ENCODE peak calls at places on chromosomes 16 and 17, in ten cellular contexts. One of them, this sample, is unnamed.

GRCh38 chr17:62965649-62966425 is at the start of gene TANC2:
- DNase-seq in kidney epithelial cell: peak; percentile 51
- DNase-seq in psoas muscle: peak; percentile 80
- DNase-seq in GM13976: peak; percentile 75
- DNase-seq in stomach: peak; percentile 78
- DNase-seq in prostate gland: peak; percentile 73
- DNase-seq in esophagus squamous epithelium: no peak
- DNase-seq in AG04450: peak; percentile 41
- DNase-seq in fibroblast of the aortic adventitia: peak; percentile 66
- DNase-seq in astrocyte of the spinal cord: peak; percentile 84
- DNase-seq in this sample: peak; percentile 88

GRCh38 chr17:78342438-78343098 is 17.3 kb downstream of the SOCS3 start:
- DNase-seq in kidney epithelial cell: no peak
- DNase-seq in psoas muscle: peak; percentile 78
- DNase-seq in GM13976: no peak
- DNase-seq in stomach: no peak
- DNase-seq in prostate gland: no peak
- DNase-seq in esophagus squamous epithelium: no peak
- DNase-seq in AG04450: no peak
- DNase-seq in fibroblast of the aortic adventitia: peak; percentile 95
- DNase-seq in astrocyte of the spinal cord: peak; percentile 98
- DNase-seq in this sample: no peak

GRCh38 chr17:76681222-76682137 is 29.3 kb downstream of the MXRA7 start:
- DNase-seq in kidney epithelial cell: no peak
- DNase-seq in psoas muscle: peak; percentile 63
- DNase-seq in GM13976: peak; percentile 82
- DNase-seq in stomach: peak; percentile 80
- DNase-seq in prostate gland: peak; percentile 65
- DNase-seq in esophagus squamous epithelium: no peak
- DNase-seq in AG04450: peak; percentile 42
- DNase-seq in fibroblast of the aortic adventitia: peak; percentile 78
- DNase-seq in astrocyte of the spinal cord: peak; percentile 68
- DNase-seq in this sample: peak; percentile 87

GRCh38 chr17:81466564-81467472 is 45.8 kb downstream of the ACTG1 start:
- DNase-seq in kidney epithelial cell: no peak
- DNase-seq in psoas muscle: no peak
- DNase-seq in GM13976: no peak
- DNase-seq in stomach: no peak
- DNase-seq in prostate gland: no peak
- DNase-seq in esophagus squamous epithelium: no peak
- DNase-seq in AG04450: no peak
- DNase-seq in fibroblast of the aortic adventitia: no peak
- DNase-seq in astrocyte of the spinal cord: no peak
- DNase-seq in this sample: no peak

GRCh38 chr16:57825298-57826039 is 23.2 kb upstream of the KIFC3 start:
- DNase-seq in kidney epithelial cell: no peak
- DNase-seq in psoas muscle: no peak
- DNase-seq in GM13976: no peak
- DNase-seq in stomach: no peak
- DNase-seq in prostate gland: no peak
- DNase-seq in esophagus squamous epithelium: no peak
- DNase-seq in AG04450: no peak
- DNase-seq in fibroblast of the aortic adventitia: no peak
- DNase-seq in astrocyte of the spinal cord: no peak
- DNase-seq in this sample: no peak

GRCh38 chr17:83116311-83116771 is 36.9 kb downstream of the METRNL start:
- DNase-seq in kidney epithelial cell: no peak
- DNase-seq in psoas muscle: no peak
- DNase-seq in GM13976: no peak
- DNase-seq in stomach: no peak
- DNase-seq in prostate gland: no peak
- DNase-seq in esophagus squamous epithelium: no peak
- DNase-seq in AG04450: no peak
- DNase-seq in fibroblast of the aortic adventitia: no peak
- DNase-seq in astrocyte of the spinal cord: no peak
- DNase-seq in this sample: no peak

GRCh38 chr17:81471804-81472456 is 40.7 kb downstream of the ACTG1 start:
- DNase-seq in kidney epithelial cell: no peak
- DNase-seq in psoas muscle: peak; percentile 60
- DNase-seq in GM13976: no peak
- DNase-seq in stomach: no peak
- DNase-seq in prostate gland: peak; percentile 42
- DNase-seq in esophagus squamous epithelium: no peak
- DNase-seq in AG04450: no peak
- DNase-seq in fibroblast of the aortic adventitia: peak; percentile 80
- DNase-seq in astrocyte of the spinal cord: peak; percentile 74
- DNase-seq in this sample: peak; percentile 45

GRCh38 chr17:69733171-69734014 is 318.9 kb downstream of the MAP2K6 start:
- DNase-seq in kidney epithelial cell: peak; percentile 80
- DNase-seq in psoas muscle: peak; percentile 48
- DNase-seq in GM13976: no peak
- DNase-seq in stomach: no peak
- DNase-seq in prostate gland: peak; percentile 67
- DNase-seq in esophagus squamous epithelium: no peak
- DNase-seq in AG04450: peak; percentile 33
- DNase-seq in fibroblast of the aortic adventitia: peak; percentile 81
- DNase-seq in astrocyte of the spinal cord: peak; percentile 65
- DNase-seq in this sample: no peak

GRCh38 chr16:48609453-48610023 is 442 bp downstream of the N4BP1 start:
- DNase-seq in kidney epithelial cell: no peak
- DNase-seq in psoas muscle: peak; percentile 67
- DNase-seq in GM13976: peak; percentile 75
- DNase-seq in stomach: peak; percentile 70
- DNase-seq in prostate gland: peak; percentile 49
- DNase-seq in esophagus squamous epithelium: no peak
- DNase-seq in AG04450: no peak
- DNase-seq in fibroblast of the aortic adventitia: peak; percentile 64
- DNase-seq in astrocyte of the spinal cord: peak; percentile 50
- DNase-seq in this sample: peak; percentile 73

GRCh38 chr16:49637511-49637910 is 218.4 kb downstream of the ZNF423 start:
- DNase-seq in kidney epithelial cell: no peak
- DNase-seq in psoas muscle: no peak
- DNase-seq in GM13976: no peak
- DNase-seq in stomach: no peak
- DNase-seq in prostate gland: no peak
- DNase-seq in esophagus squamous epithelium: no peak
- DNase-seq in AG04450: no peak
- DNase-seq in fibroblast of the aortic adventitia: no peak
- DNase-seq in astrocyte of the spinal cord: no peak
- DNase-seq in this sample: no peak

GRCh38 chr16:73610160-73610559 is 562.2 kb upstream of the ZFHX3 start:
- DNase-seq in kidney epithelial cell: no peak
- DNase-seq in psoas muscle: no peak
- DNase-seq in GM13976: no peak
- DNase-seq in stomach: no peak
- DNase-seq in prostate gland: no peak
- DNase-seq in esophagus squamous epithelium: no peak
- DNase-seq in AG04450: no peak
- DNase-seq in fibroblast of the aortic adventitia: no peak
- DNase-seq in astrocyte of the spinal cord: no peak
- DNase-seq in this sample: no peak

GRCh38 chr17:27615121-27615520 is 15.9 kb upstream of the LGALS9 start:
- DNase-seq in kidney epithelial cell: no peak
- DNase-seq in psoas muscle: no peak
- DNase-seq in GM13976: no peak
- DNase-seq in stomach: no peak
- DNase-seq in prostate gland: no peak
- DNase-seq in esophagus squamous epithelium: no peak
- DNase-seq in AG04450: no peak
- DNase-seq in fibroblast of the aortic adventitia: no peak
- DNase-seq in astrocyte of the spinal cord: no peak
- DNase-seq in this sample: no peak

GRCh38 chr16:59540621-59541020 is 806.5 kb upstream of the GOT2 start:
- DNase-seq in kidney epithelial cell: no peak
- DNase-seq in psoas muscle: no peak
- DNase-seq in GM13976: no peak
- DNase-seq in stomach: no peak
- DNase-seq in prostate gland: no peak
- DNase-seq in esophagus squamous epithelium: no peak
- DNase-seq in AG04450: no peak
- DNase-seq in fibroblast of the aortic adventitia: no peak
- DNase-seq in astrocyte of the spinal cord: no peak
- DNase-seq in this sample: no peak

GRCh38 chr16:2005646-2006045 is 4.0 kb downstream of the ZNF598 start:
- DNase-seq in kidney epithelial cell: no peak
- DNase-seq in psoas muscle: no peak
- DNase-seq in GM13976: no peak
- DNase-seq in stomach: no peak
- DNase-seq in prostate gland: no peak
- DNase-seq in esophagus squamous epithelium: no peak
- DNase-seq in AG04450: no peak
- DNase-seq in fibroblast of the aortic adventitia: no peak
- DNase-seq in astrocyte of the spinal cord: no peak
- DNase-seq in this sample: no peak

GRCh38 chr17:60231691-60232090 is 81.9 kb downstream of the CA4 start:
- DNase-seq in kidney epithelial cell: no peak
- DNase-seq in psoas muscle: no peak
- DNase-seq in GM13976: no peak
- DNase-seq in stomach: no peak
- DNase-seq in prostate gland: no peak
- DNase-seq in esophagus squamous epithelium: no peak
- DNase-seq in AG04450: no peak
- DNase-seq in fibroblast of the aortic adventitia: peak; percentile 42
- DNase-seq in astrocyte of the spinal cord: peak; percentile 23
- DNase-seq in this sample: no peak

GRCh38 chr16:66959645-66960177 is 1.4 kb upstream of the CES3 start:
- DNase-seq in kidney epithelial cell: no peak
- DNase-seq in psoas muscle: peak; percentile 41
- DNase-seq in GM13976: no peak
- DNase-seq in stomach: no peak
- DNase-seq in prostate gland: no peak
- DNase-seq in esophagus squamous epithelium: no peak
- DNase-seq in AG04450: no peak
- DNase-seq in fibroblast of the aortic adventitia: no peak
- DNase-seq in astrocyte of the spinal cord: no peak
- DNase-seq in this sample: no peak
- TF ChIP-seq CTCF in kidney epithelial cell: no peak
- TF ChIP-seq CTCF in psoas muscle: no peak
- TF ChIP-seq CTCF in GM13976: no peak
- TF ChIP-seq CTCF in stomach: no peak
- TF ChIP-seq CTCF in prostate gland: no peak
- TF ChIP-seq CTCF in esophagus squamous epithelium: no peak
- TF ChIP-seq CTCF in AG04450: no peak
- TF ChIP-seq CTCF in fibroblast of the aortic adventitia: no peak
- TF ChIP-seq CTCF in astrocyte of the spinal cord: no peak
- TF ChIP-seq CTCF in this sample: no peak

DNA sequence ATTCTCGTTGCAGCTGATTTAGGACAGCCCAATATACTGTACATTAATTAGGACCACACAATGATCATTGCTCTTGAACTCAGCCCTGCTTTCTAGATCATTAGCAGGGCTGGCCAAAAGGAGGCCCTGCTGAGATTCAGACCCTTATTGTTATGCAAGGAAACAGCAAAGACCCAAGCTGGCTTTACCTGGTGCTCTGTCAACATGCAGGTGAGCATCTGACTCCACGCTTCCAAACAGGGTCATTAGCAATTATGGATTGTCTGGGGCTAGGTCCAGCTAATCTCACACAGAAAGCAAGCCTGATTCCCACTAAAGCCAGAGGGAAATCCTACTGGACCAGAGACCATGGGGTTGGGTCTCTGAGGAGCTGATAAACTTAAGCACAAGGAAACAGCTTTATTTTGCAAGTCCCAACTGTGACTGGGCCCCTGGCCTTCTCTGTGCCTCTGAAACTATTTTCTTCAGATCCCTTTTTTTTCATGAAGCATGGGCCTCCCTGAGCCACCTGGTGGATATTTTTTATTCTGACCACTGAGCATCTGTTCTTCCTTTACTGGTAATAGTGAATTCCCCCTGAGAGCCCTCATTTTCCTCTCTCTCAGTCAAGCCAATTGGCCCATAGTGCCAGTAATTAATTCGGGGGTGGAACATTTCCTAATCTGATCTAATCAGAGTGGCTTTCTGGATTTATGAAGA is 236.1 kb downstream of the GRIN2A start:
- DNase-seq in kidney epithelial cell: no peak
- DNase-seq in psoas muscle: no peak
- DNase-seq in GM13976: no peak
- DNase-seq in stomach: no peak
- DNase-seq in prostate gland: no peak
- DNase-seq in esophagus squamous epithelium: no peak
- DNase-seq in AG04450: no peak
- DNase-seq in fibroblast of the aortic adventitia: no peak
- DNase-seq in astrocyte of the spinal cord: no peak
- DNase-seq in this sample: no peak
- TF ChIP-seq CTCF in kidney epithelial cell: no peak
- TF ChIP-seq CTCF in psoas muscle: no peak
- TF ChIP-seq CTCF in GM13976: no peak
- TF ChIP-seq CTCF in stomach: no peak
- TF ChIP-seq CTCF in prostate gland: no peak
- TF ChIP-seq CTCF in esophagus squamous epithelium: no peak
- TF ChIP-seq CTCF in AG04450: no peak
- TF ChIP-seq CTCF in fibroblast of the aortic adventitia: no peak
- TF ChIP-seq CTCF in astrocyte of the spinal cord: no peak
- TF ChIP-seq CTCF in this sample: no peak

DNA sequence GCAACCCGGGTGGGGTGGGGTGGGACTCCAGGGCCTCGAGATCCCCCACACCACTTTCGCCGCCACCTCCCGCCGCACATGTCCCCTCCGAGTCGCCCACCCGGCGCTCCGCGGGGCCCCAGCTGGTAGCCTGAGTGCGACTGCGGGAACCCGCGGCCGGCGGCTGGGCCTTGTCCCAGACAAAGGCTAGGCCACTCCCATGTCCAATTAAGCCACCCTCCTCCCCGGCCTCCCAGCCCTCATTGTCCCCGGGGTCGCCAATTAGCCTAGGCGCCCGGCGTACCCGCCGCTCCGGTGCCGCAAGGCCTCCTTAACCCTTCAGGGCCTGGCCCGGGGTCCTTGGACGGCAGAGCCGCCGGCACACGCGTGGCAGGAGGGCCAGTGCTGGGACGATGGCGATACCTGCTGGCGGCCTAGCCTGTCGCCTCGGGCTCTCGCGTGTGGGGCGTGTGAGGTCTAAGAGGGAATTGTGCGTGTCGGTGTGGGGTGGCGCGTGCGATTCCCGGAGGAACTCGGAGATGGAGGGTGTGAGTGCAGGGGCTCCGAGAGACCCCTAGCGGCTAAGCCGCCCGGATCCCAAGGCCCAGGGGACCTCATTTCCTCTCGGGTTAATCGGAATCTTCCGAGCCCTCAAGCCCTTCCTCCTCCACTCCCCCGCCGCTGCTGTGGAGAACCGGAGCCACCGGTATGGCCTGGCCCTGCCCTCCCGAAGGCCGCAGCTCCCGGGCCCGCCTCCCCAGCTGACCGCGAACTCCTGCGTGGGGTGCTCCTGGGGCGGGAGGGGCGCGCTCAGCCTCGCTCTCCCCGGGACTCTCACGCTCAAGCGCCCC is 11.7 kb downstream of the TBX2 start:
- DNase-seq in kidney epithelial cell: no peak
- DNase-seq in psoas muscle: no peak
- DNase-seq in GM13976: peak; percentile 64
- DNase-seq in stomach: peak; percentile 51
- DNase-seq in prostate gland: peak; percentile 73
- DNase-seq in esophagus squamous epithelium: no peak
- DNase-seq in AG04450: no peak
- DNase-seq in fibroblast of the aortic adventitia: peak; percentile 44
- DNase-seq in astrocyte of the spinal cord: peak; percentile 61
- DNase-seq in this sample: peak; percentile 41
- TF ChIP-seq CTCF in kidney epithelial cell: peak; percentile 28
- TF ChIP-seq CTCF in psoas muscle: peak; percentile 4
- TF ChIP-seq CTCF in GM13976: no peak
- TF ChIP-seq CTCF in stomach: no peak
- TF ChIP-seq CTCF in prostate gland: peak; percentile 19
- TF ChIP-seq CTCF in esophagus squamous epithelium: no peak
- TF ChIP-seq CTCF in AG04450: peak; percentile 40
- TF ChIP-seq CTCF in fibroblast of the aortic adventitia: peak; percentile 14
- TF ChIP-seq CTCF in astrocyte of the spinal cord: peak; percentile 18
- TF ChIP-seq CTCF in this sample: peak; percentile 39

GRCh38 chr17:3827124-3827773 is 18.8 kb downstream of the NCBP3 start:
- DNase-seq in kidney epithelial cell: peak; percentile 41
- DNase-seq in psoas muscle: no peak
- DNase-seq in GM13976: peak; percentile 74
- DNase-seq in stomach: peak; percentile 65
- DNase-seq in prostate gland: peak; percentile 55
- DNase-seq in esophagus squamous epithelium: no peak
- DNase-seq in AG04450: no peak
- DNase-seq in fibroblast of the aortic adventitia: peak; percentile 85
- DNase-seq in astrocyte of the spinal cord: peak; percentile 77
- DNase-seq in this sample: peak; percentile 89
- TF ChIP-seq CTCF in kidney epithelial cell: peak; percentile 81
- TF ChIP-seq CTCF in psoas muscle: peak; percentile 38
- TF ChIP-seq CTCF in GM13976: peak; percentile 67
- TF ChIP-seq CTCF in stomach: peak; percentile 21
- TF ChIP-seq CTCF in prostate gland: peak; percentile 56
- TF ChIP-seq CTCF in esophagus squamous epithelium: peak; percentile 57
- TF ChIP-seq CTCF in AG04450: peak; percentile 68
- TF ChIP-seq CTCF in fibroblast of the aortic adventitia: peak; percentile 89
- TF ChIP-seq CTCF in astrocyte of the spinal cord: peak; percentile 86
- TF ChIP-seq CTCF in this sample: peak; percentile 97